ENCODE peak calls at places on chromosome 11, in five cellular contexts. G is progenitor cell of endocrine pancreas, C is neural progenitor cell, D is HCT116, R is heart left ventricle. Q is an unnamed sample.

GRCh38 chr11:118651820-118652219 is 27.6 kb downstream of the TREH start:
- DNase-seq in G (no peak), R (no peak), C (no peak), D (no peak), Q (no peak)

GRCh38 chr11:43359432-43359818 is 705 bp downstream of the TTC17 start:
- DNase-seq in G (no peak), D (no peak), R (no peak), C (no peak), Q (no peak)

GRCh38 chr11:64566915-64567882 is 23.8 kb upstream of the SLC22A12 start:
- DNase-seq in C (peak; percentile 67), G (no peak), R (no peak), D (no peak), Q (no peak)

GRCh38 chr11:128470081-128470480 is 117.3 kb downstream of the ETS1 start:
- DNase-seq in G (no peak), C (no peak), R (no peak), D (no peak), Q (no peak)

GRCh38 chr11:71145988-71146824 is 106.2 kb downstream of the SHANK2 start:
- DNase-seq in C (no peak), D (no peak), R (no peak), G (no peak), Q (no peak)

GRCh38 chr11:117226388-117227385 is 5.2 kb downstream of the PCSK7 start:
- DNase-seq in D (peak; percentile 65), R (no peak), C (peak; percentile 84), G (no peak), Q (peak; percentile 35)

GRCh38 chr11:71199226-71199815 is 53.1 kb downstream of the SHANK2 start:
- DNase-seq in D (no peak), G (no peak), C (no peak), R (no peak), Q (no peak)

GRCh38 chr11:64146036-64146943 is 19.6 kb downstream of the MACROD1 start:
- DNase-seq in C (peak; percentile 72), G (no peak), R (no peak), D (peak; percentile 24), Q (peak; percentile 71)

GRCh38 chr11:116696381-116696941 is 76.3 kb downstream of the BUD13 start:
- DNase-seq in D (no peak), C (peak; percentile 29), R (peak; percentile 31), G (no peak), Q (no peak)

GRCh38 chr11:112580864-112581263 is 320.2 kb upstream of the PLET1 start:
- DNase-seq in G (no peak), C (no peak), D (no peak), R (no peak), Q (no peak)

GRCh38 chr11:28476053-28476452 is 367.9 kb downstream of the METTL15 start:
- DNase-seq in C (no peak), G (no peak), D (no peak), R (no peak), Q (no peak)

GRCh38 chr11:72679869-72680268 is 5.6 kb upstream of the PDE2A start:
- DNase-seq in C (no peak), R (no peak), D (no peak), G (no peak), Q (no peak)

GRCh38 chr11:2726964-2727363 is 27.2 kb upstream of the KCNQ1OT1 start:
- DNase-seq in R (no peak), G (no peak), D (no peak), C (no peak), Q (no peak)

GRCh38 chr11:1387961-1388762 is 1.6 kb upstream of the BRSK2 start:
- DNase-seq in R (peak; percentile 55), D (no peak), C (peak; percentile 44), G (no peak), Q (no peak)

GRCh38 chr11:64999478-64999877 is 2.7 kb upstream of the BATF2 start:
- DNase-seq in R (no peak), C (no peak), D (no peak), G (no peak), Q (no peak)

GRCh38 chr11:75691804-75692203 is 23.0 kb upstream of the MAP6 start:
- DNase-seq in G (no peak), C (no peak), R (no peak), D (no peak), Q (no peak)

GRCh38 chr11:119651802-119652584 is 77.0 kb downstream of the NECTIN1 start:
- DNase-seq in R (peak; percentile 22), D (no peak), G (no peak), C (no peak), Q (no peak)

GRCh38 chr11:12276831-12277475 is 100.4 kb upstream of the PARVA start:
- DNase-seq in G (no peak), D (no peak), C (no peak), R (no peak), Q (no peak)

GRCh38 chr11:30424851-30425250 is 101.9 kb downstream of the ARL14EP start:
- DNase-seq in R (no peak), D (no peak), G (no peak), C (no peak), Q (no peak)

GRCh38 chr11:114192841-114193389 is 103.3 kb upstream of the NNMT start:
- DNase-seq in D (no peak), G (no peak), R (no peak), C (peak; percentile 27), Q (no peak)
- TF ChIP-seq CTCF in D (no peak), G (peak; percentile 33), R (no peak), C (peak; percentile 16), Q (no peak)

GRCh38 chr11:95091663-95092062 is 2.0 kb downstream of the ENDOD1 start:
- DNase-seq in D (no peak), R (no peak), C (no peak), G (no peak), Q (no peak)

GRCh38 chr11:95088946-95089619 is 563 bp upstream of the ENDOD1 start:
- DNase-seq in D (no peak), C (no peak), R (no peak), G (no peak), Q (peak; percentile 41)

GRCh38 chr11:95092549-95093324 is 3.1 kb downstream of the ENDOD1 start:
- DNase-seq in C (peak; percentile 29), R (no peak), G (no peak), D (no peak), Q (peak; percentile 36)

GRCh38 chr11:95087171-95087570 is 2.5 kb upstream of the ENDOD1 start:
- DNase-seq in G (no peak), R (no peak), D (no peak), C (no peak), Q (no peak)

DNA sequence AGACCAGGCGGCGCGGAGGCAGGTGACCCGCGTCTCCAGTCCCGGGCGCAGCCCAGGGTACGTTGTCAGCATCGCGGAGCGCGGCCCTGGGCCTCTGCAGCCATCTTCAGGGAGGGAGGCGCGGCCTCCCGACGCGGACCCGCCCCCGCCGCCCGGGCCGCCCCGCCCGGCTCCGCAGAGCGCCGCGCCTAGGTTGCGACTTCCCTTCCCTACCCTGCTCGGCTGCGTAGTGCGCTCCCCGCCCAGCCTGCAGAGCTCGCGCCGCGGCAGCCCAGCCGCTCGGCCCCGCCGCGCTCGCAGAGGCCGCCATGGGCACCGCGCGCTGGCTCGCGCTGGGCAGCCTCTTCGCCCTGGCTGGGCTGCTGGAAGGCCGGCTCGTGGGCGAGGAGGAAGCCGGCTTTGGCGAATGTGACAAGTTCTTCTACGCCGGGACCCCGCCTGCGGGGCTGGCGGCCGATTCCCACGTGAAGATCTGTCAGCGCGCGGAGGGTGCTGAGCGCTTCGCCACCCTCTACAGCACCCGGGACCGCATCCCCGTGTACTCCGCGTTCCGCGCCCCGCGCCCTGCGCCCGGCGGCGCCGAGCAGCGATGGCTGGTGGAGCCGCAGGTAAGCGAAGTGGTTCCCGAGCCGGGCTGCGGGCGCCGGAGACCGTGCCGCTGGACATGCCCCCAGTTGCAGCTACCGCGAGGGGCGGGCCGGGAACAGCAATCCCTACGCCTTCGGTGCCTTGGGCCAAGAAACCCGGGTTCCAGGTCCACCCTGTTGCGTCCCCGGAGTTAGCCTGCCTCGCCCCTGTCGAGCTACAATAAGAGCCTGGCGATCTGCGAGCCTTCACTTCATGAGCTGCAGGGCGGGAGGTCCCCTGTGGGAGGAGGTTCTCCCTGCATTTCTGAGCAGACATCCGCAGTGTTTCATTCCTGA is at the start of gene ENDOD1:
- DNase-seq in D (no peak), G (peak; percentile 58), R (peak; percentile 94), C (peak; percentile 94), Q (peak; percentile 81)
- TF ChIP-seq CTCF in D (no peak), G (peak; percentile 10), R (no peak), C (no peak), Q (no peak)

GRCh38 chr11:107018274-107018901 is at the start of gene GUCY1A2:
- DNase-seq in R (peak; percentile 56), C (peak; percentile 66), D (no peak), G (peak; percentile 15), Q (no peak)

GRCh38 chr11:107017104-107017432 is 1.2 kb downstream of the GUCY1A2 start:
- DNase-seq in D (no peak), G (no peak), C (no peak), R (no peak), Q (no peak)

GRCh38 chr11:107014871-107015270 is 3.4 kb downstream of the GUCY1A2 start:
- DNase-seq in R (no peak), D (no peak), C (no peak), G (no peak), Q (no peak)

GRCh38 chr11:107018902-107019493 is 722 bp upstream of the GUCY1A2 start:
- DNase-seq in G (peak; percentile 71), D (no peak), C (peak; percentile 93), R (peak; percentile 75), Q (peak; percentile 48)

GRCh38 chr11:107017433-107018227 is 646 bp downstream of the GUCY1A2 start:
- DNase-seq in G (peak; percentile 69), R (peak; percentile 73), C (peak; percentile 86), D (no peak), Q (peak; percentile 40)
- TF ChIP-seq CTCF in G (peak; percentile 85), R (peak; percentile 58), C (peak; percentile 74), D (no peak), Q (peak; percentile 26)

GRCh38 chr11:45213316-45213665 is 66.9 kb downstream of the PRDM11 start:
- DNase-seq in G (no peak), D (no peak), C (no peak), R (no peak), Q (no peak)

GRCh38 chr11:45213717-45214116 is 67.3 kb downstream of the PRDM11 start:
- DNase-seq in D (no peak), R (no peak), C (no peak), G (no peak), Q (no peak)

GRCh38 chr11:45210846-45211245 is 64.4 kb downstream of the PRDM11 start:
- DNase-seq in G (no peak), R (no peak), C (no peak), D (no peak), Q (no peak)

GRCh38 chr11:45211732-45212131 is 65.3 kb downstream of the PRDM11 start:
- DNase-seq in C (no peak), D (no peak), G (no peak), R (no peak), Q (no peak)

DNA sequence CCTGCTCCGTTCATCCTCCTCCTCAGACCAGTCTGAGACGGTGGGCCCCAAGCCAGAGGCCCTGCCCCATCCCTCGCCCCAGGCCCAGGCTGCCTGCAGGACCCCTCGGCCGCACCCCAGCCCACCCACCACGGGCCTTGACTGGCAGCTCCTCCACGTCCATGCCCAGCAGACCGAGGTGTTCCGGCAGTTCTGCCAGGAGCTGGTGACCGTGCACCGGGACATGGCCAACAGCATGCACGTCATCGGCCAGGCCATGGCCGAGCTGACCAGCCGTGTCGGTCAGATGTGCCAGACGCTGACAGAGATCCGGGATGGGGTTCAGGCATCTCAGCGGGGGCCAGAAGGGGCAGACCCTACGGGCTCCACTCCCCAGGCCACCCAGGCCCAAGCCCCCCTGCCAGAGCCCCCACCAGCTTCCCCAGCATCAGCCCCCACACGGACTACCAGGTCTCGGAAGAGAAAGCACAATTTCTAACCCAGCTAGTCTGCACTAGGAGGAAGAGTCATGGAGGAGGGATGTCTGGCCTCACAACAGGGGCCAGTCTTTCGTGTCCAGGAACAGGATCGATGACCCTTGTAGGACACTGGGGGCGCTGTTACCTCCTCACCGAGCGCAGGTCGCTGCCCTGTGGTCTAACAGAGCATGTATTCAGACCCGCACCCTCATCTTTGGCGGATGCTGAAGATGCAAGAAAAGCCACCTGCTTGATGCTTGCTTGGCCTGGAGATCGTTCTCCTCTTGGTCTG is 66.3 kb downstream of the PRDM11 start:
- DNase-seq in C (peak; percentile 67), R (peak; percentile 65), G (no peak), D (no peak), Q (no peak)
- TF ChIP-seq CTCF in C (peak; percentile 72), R (no peak), G (peak; percentile 50), D (no peak), Q (peak; percentile 23)

Q was measured in Calu3.